ENCODE peak calls at places on chromosomes 16 and 17, in ten cellular contexts. R is HCT116, K is stomach, P is GM12892, D is GM23338, M is sigmoid colon, W is breast epithelium, J is transverse colon, C is H1, V is prostate gland. A is an unnamed sample.

GRCh38 chr17:17042851-17043667 is 802 bp downstream of the MPRIP start:
- DNase-seq in R (no peak), K (no peak), P (no peak), D (peak), M (no peak), W (no peak), J (no peak), C (no peak), V (no peak), A (no peak)

GRCh38 chr17:69047368-69048263 is 13.1 kb downstream of the ABCA9 start:
- DNase-seq in R (no peak), K (peak), P (no peak), D (no peak), M (peak), W (no peak), J (peak), C (no peak), V (no peak), A (no peak)

GRCh38 chr16:21097151-21097550 is 53.5 kb downstream of the DNAH3 start:
- DNase-seq in R (no peak), K (no peak), P (no peak), D (no peak), M (no peak), W (no peak), J (no peak), C (no peak), V (no peak), A (no peak)

GRCh38 chr17:64385187-64386083 is 5.2 kb downstream of the PECAM1 start:
- DNase-seq in R (peak), K (no peak), P (no peak), D (no peak), M (peak), W (peak), J (peak), C (no peak), V (no peak), A (no peak)

GRCh38 chr16:80601182-80601581 is 60.4 kb downstream of the DYNLRB2 start:
- DNase-seq in R (no peak), K (no peak), P (no peak), D (no peak), M (no peak), W (no peak), J (no peak), C (no peak), V (no peak), A (no peak)

GRCh38 chr17:81917565-81918332 is at the start of gene SIRT7:
- DNase-seq in R (peak), K (peak), P (peak), D (peak), M (peak), W (peak), J (peak), C (peak), V (peak), A (peak)

GRCh38 chr17:41360291-41360995 is 9.2 kb downstream of the KRT33B start:
- DNase-seq in R (no peak), K (no peak), P (no peak), D (no peak), M (no peak), W (no peak), J (no peak), C (no peak), V (no peak), A (no peak)

GRCh38 chr16:30356401-30357084 is 1.4 kb upstream of the CD2BP2 start:
- DNase-seq in R (no peak), K (no peak), P (no peak), D (no peak), M (no peak), W (no peak), J (peak), C (no peak), V (no peak), A (no peak)

GRCh38 chr17:40577611-40578065 is 12.4 kb upstream of the CCR7 start:
- DNase-seq in R (no peak), K (no peak), P (no peak), D (no peak), M (no peak), W (no peak), J (no peak), C (no peak), V (no peak), A (no peak)

GRCh38 chr16:83199012-83199411 is 572.2 kb downstream of the CDH13 start:
- DNase-seq in R (no peak), K (no peak), P (no peak), D (no peak), M (no peak), W (no peak), J (no peak), C (no peak), V (no peak), A (no peak)

GRCh38 chr17:51848451-51848850 is 310.1 kb downstream of the CA10 start:
- DNase-seq in R (no peak), K (no peak), P (no peak), D (no peak), M (no peak), W (no peak), J (no peak), C (no peak), V (no peak), A (no peak)

GRCh38 chr16:56888806-56889205 is 23.8 kb downstream of the SLC12A3 start:
- DNase-seq in R (no peak), K (no peak), P (peak), D (no peak), M (no peak), W (no peak), J (peak), C (no peak), V (no peak), A (no peak)

GRCh38 chr17:8732406-8733065 is 12.1 kb downstream of the CCDC42 start:
- DNase-seq in R (no peak), K (no peak), P (no peak), D (no peak), M (no peak), W (no peak), J (no peak), C (no peak), V (no peak), A (no peak)

GRCh38 chr17:6577686-6578263 is 21.4 kb upstream of the PITPNM3 start:
- DNase-seq in R (peak), K (no peak), P (no peak), D (peak), M (no peak), W (no peak), J (peak), C (peak), V (no peak), A (no peak)

GRCh38 chr17:49496183-49496865 is 1.2 kb downstream of the NGFR start:
- DNase-seq in R (no peak), K (peak), P (peak), D (peak), M (peak), W (no peak), J (peak), C (peak), V (peak), A (peak)

GRCh38 chr17:21214777-21215541 is 998 bp upstream of the TMEM11 start:
- DNase-seq in R (no peak), K (no peak), P (no peak), D (peak), M (peak), W (no peak), J (no peak), C (peak), V (no peak), A (no peak)

GRCh38 chr17:80110927-80111701 is 9.7 kb downstream of the GAA start:
- DNase-seq in R (no peak), K (peak), P (no peak), D (no peak), M (no peak), W (no peak), J (no peak), C (no peak), V (no peak), A (no peak)

GRCh38 chr16:87933140-87933495 is 3.2 kb downstream of the CA5A start:
- DNase-seq in R (no peak), K (no peak), P (no peak), D (no peak), M (no peak), W (no peak), J (no peak), C (no peak), V (no peak), A (no peak)

GRCh38 chr17:51650202-51650601 is 389.9 kb downstream of the UTP18 start:
- DNase-seq in R (no peak), K (no peak), P (no peak), D (no peak), M (no peak), W (no peak), J (no peak), C (no peak), V (no peak), A (no peak)

GRCh38 chr17:60256174-60256573 is 106.4 kb downstream of the CA4 start:
- DNase-seq in R (no peak), K (no peak), P (no peak), D (no peak), M (no peak), W (no peak), J (no peak), C (no peak), V (no peak), A (no peak)

GRCh38 chr16:78925071-78925714 is 675.3 kb downstream of the MAF start:
- DNase-seq in R (peak), K (peak), P (peak), D (peak), M (no peak), W (no peak), J (peak), C (peak), V (no peak), A (peak)

GRCh38 chr16:67719778-67720144 is 645 bp upstream of the GFOD2 start:
- DNase-seq in R (no peak), K (no peak), P (no peak), D (peak), M (no peak), W (peak), J (peak), C (no peak), V (peak), A (no peak)

GRCh38 chr17:31392856-31393748 is 1.6 kb downstream of the RAB11FIP4 start:
- DNase-seq in R (no peak), K (peak), P (no peak), D (peak), M (no peak), W (no peak), J (no peak), C (peak), V (peak), A (no peak)

GRCh38 chr17:57915980-57916757 is 39.0 kb downstream of the CUEDC1 start:
- DNase-seq in R (no peak), K (no peak), P (no peak), D (peak), M (no peak), W (no peak), J (no peak), C (peak), V (no peak), A (no peak)

GRCh38 chr17:81814748-81815645 is 11.0 kb downstream of the GCGR start:
- DNase-seq in R (no peak), K (no peak), P (no peak), D (no peak), M (no peak), W (no peak), J (no peak), C (no peak), V (no peak), A (no peak)

GRCh38 chr16:87531418-87531817 is 38.6 kb upstream of the ZCCHC14 start:
- DNase-seq in R (no peak), K (no peak), P (no peak), D (no peak), M (no peak), W (no peak), J (no peak), C (no peak), V (no peak), A (no peak)

GRCh38 chr17:74485841-74486240 is 19.4 kb downstream of the CD300A start:
- DNase-seq in R (no peak), K (peak), P (no peak), D (no peak), M (no peak), W (no peak), J (no peak), C (no peak), V (no peak), A (no peak)

GRCh38 chr16:10616744-10617640 is 36.6 kb upstream of the EMP2 start:
- DNase-seq in R (peak), K (peak), P (no peak), D (peak), M (peak), W (peak), J (peak), C (peak), V (peak), A (no peak)

GRCh38 chr17:12536021-12536420 is 129.7 kb upstream of the MYOCD start:
- DNase-seq in R (no peak), K (peak), P (no peak), D (no peak), M (peak), W (no peak), J (no peak), C (no peak), V (no peak), A (no peak)

GRCh38 chr16:66935319-66936011 is at the start of gene CES2:
- DNase-seq in R (no peak), K (peak), P (no peak), D (peak), M (no peak), W (peak), J (peak), C (no peak), V (peak), A (no peak)

GRCh38 chr16:67246945-67247697 is at the start of gene FHOD1:
- DNase-seq in R (peak), K (peak), P (peak), D (peak), M (peak), W (peak), J (peak), C (peak), V (peak), A (peak)

GRCh38 chr16:19959736-19960135 is 75.1 kb upstream of the GPRC5B start:
- DNase-seq in R (no peak), K (no peak), P (no peak), D (peak), M (no peak), W (no peak), J (no peak), C (no peak), V (no peak), A (no peak)

GRCh38 chr17:15398291-15398690 is 56.9 kb upstream of the TEKT3 start:
- DNase-seq in R (peak), K (no peak), P (no peak), D (no peak), M (no peak), W (no peak), J (no peak), C (no peak), V (no peak), A (no peak)

GRCh38 chr17:50192116-50192872 is 9.1 kb downstream of the COL1A1 start:
- DNase-seq in R (no peak), K (no peak), P (no peak), D (no peak), M (no peak), W (no peak), J (no peak), C (no peak), V (no peak), A (no peak)

GRCh38 chr17:69406906-69407305 is 7.6 kb upstream of the MAP2K6 start:
- DNase-seq in R (no peak), K (no peak), P (no peak), D (no peak), M (no peak), W (no peak), J (no peak), C (no peak), V (no peak), A (no peak)

GRCh38 chr16:19113577-19114358 is at the start of gene ITPRIPL2:
- DNase-seq in R (peak), K (peak), P (peak), D (peak), M (peak), W (peak), J (peak), C (peak), V (peak), A (peak)

GRCh38 chr16:65122974-65123845 is 1.3 kb upstream of the CDH11 start:
- DNase-seq in R (no peak), K (peak), P (no peak), D (peak), M (peak), W (peak), J (peak), C (no peak), V (peak), A (no peak)

GRCh38 chr16:58970775-58971174 is 236.7 kb upstream of the GOT2 start:
- DNase-seq in R (no peak), K (no peak), P (no peak), D (no peak), M (no peak), W (no peak), J (no peak), C (no peak), V (no peak), A (no peak)

GRCh38 chr16:80622007-80622406 is 81.2 kb downstream of the DYNLRB2 start:
- DNase-seq in R (no peak), K (no peak), P (no peak), D (no peak), M (no peak), W (no peak), J (no peak), C (no peak), V (no peak), A (no peak)

GRCh38 chr16:2515180-2515803 is 1.5 kb downstream of the ATP6V0C start:
- DNase-seq in R (no peak), K (peak), P (no peak), D (no peak), M (no peak), W (no peak), J (no peak), C (no peak), V (no peak), A (no peak)
- TF ChIP-seq POLR2AphosphoS5 in R (no peak), K (peak), P (no peak), D (no peak), M (no peak), W (no peak), J (peak), C (no peak), V (no peak), A (no peak)

DNA sequence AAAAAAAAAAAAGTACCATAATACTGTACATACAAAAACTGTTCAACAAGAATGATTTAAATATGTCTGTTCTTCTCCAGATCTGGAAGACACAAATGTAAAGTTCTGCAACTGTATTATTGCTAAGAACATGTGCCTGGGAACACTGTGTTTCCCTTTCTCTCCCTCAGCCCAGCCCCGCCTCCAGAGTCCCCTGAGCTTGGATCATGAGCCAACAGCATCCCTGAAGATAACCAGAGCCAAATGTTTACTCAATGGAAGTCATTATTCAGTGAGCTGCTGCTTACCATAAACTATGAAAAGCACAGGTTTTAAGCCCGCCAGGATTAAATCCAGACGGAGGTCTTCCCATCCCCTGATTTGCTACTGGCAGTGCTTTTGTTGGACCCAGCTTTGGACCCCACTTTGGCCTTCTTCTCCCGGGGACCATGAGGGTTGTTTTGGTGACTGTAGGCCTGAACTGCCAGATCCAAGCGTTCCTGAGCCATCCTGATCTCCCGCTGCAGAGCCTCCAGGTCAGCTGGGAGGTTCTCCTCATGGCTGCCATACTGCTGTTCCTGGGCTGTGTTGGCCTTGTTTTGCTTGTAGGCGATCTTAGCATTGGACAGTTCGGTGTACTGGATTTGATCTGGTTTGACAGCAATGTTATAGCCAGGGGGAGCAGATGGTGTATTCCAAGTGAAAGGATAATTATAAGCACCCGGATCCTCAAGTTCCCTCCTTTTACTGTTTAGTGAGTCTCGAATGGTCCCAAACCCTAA is 25.6 kb downstream of the GJC1 start:
- DNase-seq in R (no peak), K (no peak), P (no peak), D (no peak), M (peak), W (no peak), J (peak), C (no peak), V (no peak), A (no peak)
- TF ChIP-seq POLR2AphosphoS5 in R (no peak), K (no peak), P (no peak), D (no peak), M (peak), W (no peak), J (peak), C (no peak), V (peak), A (no peak)

DNA sequence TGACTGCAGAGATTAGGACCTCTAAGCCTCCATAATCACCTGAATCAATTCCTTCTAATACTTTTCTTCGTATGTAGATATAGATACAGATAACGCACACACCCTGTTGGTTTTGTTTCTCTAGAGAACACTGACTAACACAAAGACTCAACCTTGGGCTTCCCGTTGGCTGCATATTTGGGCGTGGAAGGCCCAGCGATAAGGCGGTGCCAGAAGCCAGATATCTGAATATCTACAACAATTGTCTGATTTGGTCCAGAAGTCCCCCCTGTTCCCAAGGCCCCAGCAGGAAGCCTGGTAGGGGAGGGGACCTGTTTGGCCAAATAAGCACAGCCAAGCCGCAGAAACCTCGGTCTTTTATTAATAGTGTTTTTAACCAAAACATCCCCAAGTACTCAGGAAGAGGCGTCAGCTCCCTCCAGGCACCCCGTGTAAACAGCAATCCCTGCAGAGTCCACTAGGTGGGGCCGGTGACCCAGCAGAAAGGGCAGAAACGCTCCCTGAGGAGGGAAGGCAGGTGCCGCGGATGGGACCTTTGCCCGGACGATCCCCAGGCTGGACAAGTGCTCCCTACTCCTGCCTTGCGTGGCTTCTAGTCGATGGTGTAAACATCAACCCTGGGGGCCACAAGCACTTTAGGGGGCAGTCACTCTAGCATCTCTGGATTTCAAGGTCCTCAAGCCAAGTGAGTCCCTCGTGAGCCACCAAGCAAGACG is 56.9 kb downstream of the ABR start:
- DNase-seq in R (peak), K (peak), P (peak), D (peak), M (peak), W (peak), J (peak), C (peak), V (peak), A (peak)
- TF ChIP-seq POLR2AphosphoS5 in R (no peak), K (peak), P (no peak), D (no peak), M (no peak), W (peak), J (no peak), C (no peak), V (peak), A (no peak)

DNA sequence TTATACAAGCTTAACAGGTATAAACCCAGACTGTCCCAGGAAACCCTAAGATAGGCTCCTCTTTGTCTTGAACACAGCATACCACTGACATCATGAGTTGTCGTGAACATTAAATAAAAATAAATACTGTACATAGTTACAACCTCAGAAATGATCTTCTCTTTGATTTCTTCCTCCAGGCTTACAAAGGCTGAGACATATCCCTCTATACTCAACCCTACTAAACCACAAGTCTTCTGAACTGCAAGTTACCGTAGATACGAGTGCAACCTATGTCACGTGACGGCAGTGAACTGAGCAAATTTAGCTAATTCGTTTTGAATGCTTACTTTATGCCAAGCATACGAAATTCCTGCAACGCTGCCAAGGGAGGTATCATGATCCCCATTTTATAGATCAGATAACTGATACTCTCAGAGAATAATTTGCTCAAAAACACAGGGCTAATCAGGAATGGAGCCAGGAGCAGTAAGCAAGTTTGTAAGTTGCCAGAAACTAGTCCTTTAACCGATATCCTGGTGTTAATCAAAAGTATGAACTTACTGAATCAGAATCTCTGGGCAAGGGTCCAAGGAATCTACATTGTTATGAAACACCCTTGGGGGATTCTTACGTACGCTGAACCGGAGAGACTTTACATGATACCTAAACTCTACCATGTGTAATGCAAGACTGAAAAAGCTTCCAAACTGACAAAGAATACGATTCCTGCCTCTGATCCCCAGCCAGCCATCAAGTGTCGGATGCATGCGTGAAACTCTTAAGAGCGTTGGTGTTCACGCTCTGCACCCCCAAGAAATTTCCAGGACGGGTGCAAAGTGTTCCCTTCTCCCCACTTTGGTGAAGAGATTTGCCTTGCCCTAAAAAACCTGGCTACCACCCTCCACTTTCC is 106.2 kb downstream of the XYLT1 start:
- DNase-seq in R (no peak), K (no peak), P (no peak), D (no peak), M (no peak), W (no peak), J (no peak), C (no peak), V (peak), A (no peak)
- TF ChIP-seq POLR2AphosphoS5 in R (no peak), K (no peak), P (no peak), D (no peak), M (no peak), W (no peak), J (no peak), C (no peak), V (peak), A (no peak)

A was measured in GM12891.